ENCODE peak calls at places on chromosome 3, in six cellular contexts. G, L, X, W, R and N are unnamed samples. For H3K9me3, the result is how much of the 10 kb centered on the place peaks cover.

GRCh38 chr3:189410522-189410921 is 220.7 kb upstream of the TP63 start:
- DNase-seq in G (no peak), L (no peak), X (no peak), W (no peak), R (no peak), N (no peak)

GRCh38 chr3:16910207-16910606 is 25.5 kb downstream of the PLCL2 start:
- DNase-seq in G (no peak), L (no peak), X (no peak), W (no peak), R (no peak), N (no peak)

GRCh38 chr3:27565201-27565827 is 81.1 kb upstream of the SLC4A7 start:
- DNase-seq in G (no peak), L (no peak), X (no peak), W (no peak), R (no peak), N (no peak)

GRCh38 chr3:63565220-63565619 is 87.3 kb upstream of the SNTN start:
- DNase-seq in G (no peak), L (no peak), X (no peak), W (no peak), R (no peak), N (no peak)

GRCh38 chr3:15673536-15673935 is 72.0 kb downstream of the BTD start:
- DNase-seq in G (no peak), L (no peak), X (no peak), W (no peak), R (no peak), N (no peak)

GRCh38 chr3:20075197-20075596 is 35.0 kb downstream of the KAT2B start:
- DNase-seq in G (no peak), L (no peak), X (no peak), W (no peak), R (no peak), N (no peak)

GRCh38 chr3:51662456-51662855 is 8.6 kb upstream of the TEX264 start:
- DNase-seq in G (no peak), L (no peak), X (no peak), W (no peak), R (no peak), N (no peak)

GRCh38 chr3:164419220-164419619 is 659.1 kb downstream of the SI start:
- DNase-seq in G (no peak), L (no peak), X (no peak), W (no peak), R (no peak), N (no peak)

GRCh38 chr3:39808467-39809180 is 785 bp upstream of the MYRIP start:
- DNase-seq in G (no peak), L (no peak), X (no peak), W (peak), R (no peak), N (no peak)

GRCh38 chr3:197249542-197249941 is 48.9 kb downstream of the DLG1 start:
- DNase-seq in G (no peak), L (no peak), X (no peak), W (no peak), R (no peak), N (no peak)
- H3K9me3 ChIP-seq in G (under half), L (under half), X (under half), W (under half), R (under half), N (under half)

GRCh38 chr3:187131981-187132380 is 7.3 kb downstream of the RPL39L start:
- DNase-seq in G (no peak), L (no peak), X (no peak), W (no peak), R (no peak), N (no peak)
- H3K9me3 ChIP-seq in G (under half), L (under half), X (under half), W (under half), R (under half), N (under half)

GRCh38 chr3:859135-859534 is 233.7 kb upstream of the CNTN6 start:
- DNase-seq in G (no peak), L (no peak), X (no peak), W (no peak), R (no peak), N (no peak)
- H3K9me3 ChIP-seq in G (under half), L (under half), X (under half), W (under half), R (under half), N (under half)

DNA sequence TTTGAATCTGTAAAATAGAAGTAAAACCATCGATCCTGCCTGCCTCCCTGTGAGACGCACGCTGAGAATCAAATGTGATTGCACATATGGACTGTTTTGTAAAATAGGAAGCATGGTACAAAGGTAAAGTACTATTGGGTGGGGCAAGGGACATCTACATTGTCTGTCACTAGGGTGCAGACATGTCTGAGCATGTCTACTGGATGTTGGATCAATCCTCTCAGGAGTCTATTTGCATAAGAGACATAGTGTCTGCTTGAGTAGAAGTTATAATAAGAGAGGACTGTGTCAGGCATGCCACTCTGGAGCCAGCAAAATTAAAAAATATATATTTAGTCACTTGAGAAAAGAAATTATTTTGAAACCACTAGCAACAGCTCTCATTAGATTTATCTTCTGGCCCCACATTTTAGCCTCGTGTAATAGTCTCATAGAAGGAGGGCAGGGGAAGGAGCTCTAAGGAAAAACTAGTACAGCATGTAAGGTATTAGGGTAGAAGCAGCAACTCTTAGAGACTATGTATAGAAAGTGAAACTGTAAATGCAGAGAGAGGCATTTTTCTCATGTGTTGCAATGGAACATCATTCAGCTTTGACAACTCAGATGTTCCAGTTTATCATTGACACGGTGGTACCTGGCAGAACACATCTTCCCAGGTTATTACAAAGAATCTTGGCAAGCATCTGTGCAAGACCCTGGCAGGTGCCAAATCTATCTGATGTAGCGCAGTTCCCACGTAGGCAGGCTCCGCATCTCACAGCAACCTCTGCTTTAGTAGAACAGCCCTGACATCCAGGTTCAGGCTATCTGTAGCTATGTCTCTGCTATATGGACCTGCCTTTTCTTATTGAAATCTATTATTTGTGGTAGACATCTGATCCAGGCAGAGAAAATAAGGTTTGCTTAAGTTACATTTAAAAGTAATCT is 85.2 kb upstream of the CHL1 start:
- DNase-seq in G (no peak), L (no peak), X (no peak), W (no peak), R (no peak), N (no peak)
- H3K9me3 ChIP-seq in G (under half), L (under half), X (under half), W (under half), R (under half), N (under half)

DNA sequence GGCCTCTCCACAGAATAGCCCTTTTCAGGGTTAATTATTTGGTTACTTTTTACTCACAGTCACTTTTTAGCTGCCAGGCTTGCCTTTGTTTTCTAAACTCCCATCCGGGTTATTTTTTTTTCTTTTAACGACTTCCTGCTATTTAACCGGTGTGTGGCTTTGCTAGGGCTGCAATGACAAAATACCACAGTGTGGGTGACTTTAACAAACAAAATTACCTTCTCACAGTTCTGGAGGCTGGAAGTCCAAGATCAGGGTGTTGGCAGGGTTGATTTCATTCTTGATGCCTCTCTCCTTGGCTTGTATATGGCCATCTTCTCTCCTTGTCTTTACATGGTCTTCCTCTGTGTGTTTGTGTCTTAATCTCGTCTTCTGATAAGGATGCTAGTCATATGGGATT is 91.5 kb downstream of the IL1RAP start:
- DNase-seq in G (no peak), L (no peak), X (no peak), W (no peak), R (no peak), N (no peak)
- H3K9me3 ChIP-seq in G (under half), L (under half), X (under half), W (under half), R (under half), N (under half)

GRCh38 chr3:6655275-6655674 is 205.6 kb upstream of the GRM7 start:
- DNase-seq in G (no peak), L (no peak), X (no peak), W (no peak), R (no peak), N (no peak)
- H3K9me3 ChIP-seq in G (under half), L (under half), X (under half), W (under half), R (under half), N (under half)

GRCh38 chr3:13702226-13702820 is 153.4 kb downstream of the FBLN2 start:
- DNase-seq in G (no peak), L (no peak), X (no peak), W (no peak), R (no peak), N (no peak)

GRCh38 chr3:13705051-13705450 is 156.1 kb downstream of the FBLN2 start:
- DNase-seq in G (no peak), L (no peak), X (no peak), W (no peak), R (no peak), N (no peak)

GRCh38 chr3:13705702-13706280 is 156.9 kb downstream of the FBLN2 start:
- DNase-seq in G (no peak), L (no peak), X (no peak), W (no peak), R (no peak), N (no peak)

GRCh38 chr3:13703071-13703470 is 154.1 kb downstream of the FBLN2 start:
- DNase-seq in G (no peak), L (no peak), X (no peak), W (no peak), R (no peak), N (no peak)

GRCh38 chr3:13704174-13704573 is 155.2 kb downstream of the FBLN2 start:
- DNase-seq in G (no peak), L (no peak), X (no peak), W (no peak), R (no peak), N (no peak)
- H3K9me3 ChIP-seq in G (under half), L (under half), X (under half), W (under half), R (under half), N (under half)